ENCODE peak calls at places on chromosomes 7 and 10, in seven cellular contexts. One of them, this sample, is unnamed.

GRCh38 chr7:47601119-47601880 is 19.4 kb upstream of the TNS3 start:
- DNase-seq in neuronal stem cell: no peak
- DNase-seq in OCI-LY7: peak; percentile 82
- DNase-seq in suprapubic skin: no peak
- DNase-seq in CD8-positive, alpha-beta T cell: no peak
- DNase-seq in testis: no peak
- DNase-seq in neural progenitor cell: no peak
- DNase-seq in this sample: no peak

GRCh38 chr10:21531164-21531563 is 2.9 kb upstream of the MLLT10 start:
- DNase-seq in neuronal stem cell: no peak
- DNase-seq in OCI-LY7: no peak
- DNase-seq in suprapubic skin: no peak
- DNase-seq in CD8-positive, alpha-beta T cell: no peak
- DNase-seq in testis: no peak
- DNase-seq in neural progenitor cell: no peak
- DNase-seq in this sample: no peak

GRCh38 chr7:35035511-35035921 is 1.8 kb downstream of the DPY19L1 start:
- DNase-seq in neuronal stem cell: no peak
- DNase-seq in OCI-LY7: peak; percentile 54
- DNase-seq in suprapubic skin: no peak
- DNase-seq in CD8-positive, alpha-beta T cell: peak; percentile 37
- DNase-seq in testis: peak; percentile 29
- DNase-seq in neural progenitor cell: peak; percentile 68
- DNase-seq in this sample: no peak

GRCh38 chr10:67664936-67665335 is 31.1 kb downstream of the CTNNA3 start:
- DNase-seq in neuronal stem cell: no peak
- DNase-seq in OCI-LY7: no peak
- DNase-seq in suprapubic skin: no peak
- DNase-seq in CD8-positive, alpha-beta T cell: no peak
- DNase-seq in testis: no peak
- DNase-seq in neural progenitor cell: no peak
- DNase-seq in this sample: no peak

GRCh38 chr7:47458057-47458456 is 123.9 kb downstream of the TNS3 start:
- DNase-seq in neuronal stem cell: no peak
- DNase-seq in OCI-LY7: no peak
- DNase-seq in suprapubic skin: no peak
- DNase-seq in CD8-positive, alpha-beta T cell: no peak
- DNase-seq in testis: peak; percentile 78
- DNase-seq in neural progenitor cell: no peak
- DNase-seq in this sample: no peak

GRCh38 chr10:18000601-18001000 is 48.9 kb downstream of the SLC39A12 start:
- DNase-seq in neuronal stem cell: no peak
- DNase-seq in OCI-LY7: no peak
- DNase-seq in suprapubic skin: no peak
- DNase-seq in CD8-positive, alpha-beta T cell: no peak
- DNase-seq in testis: no peak
- DNase-seq in neural progenitor cell: no peak
- DNase-seq in this sample: no peak

GRCh38 chr10:15216700-15217099 is 48.2 kb upstream of the NMT2 start:
- DNase-seq in neuronal stem cell: no peak
- DNase-seq in OCI-LY7: no peak
- DNase-seq in suprapubic skin: no peak
- DNase-seq in CD8-positive, alpha-beta T cell: no peak
- DNase-seq in testis: no peak
- DNase-seq in neural progenitor cell: no peak
- DNase-seq in this sample: no peak

GRCh38 chr10:117536862-117537435 is 5.6 kb upstream of the EMX2 start:
- DNase-seq in neuronal stem cell: no peak
- DNase-seq in OCI-LY7: no peak
- DNase-seq in suprapubic skin: no peak
- DNase-seq in CD8-positive, alpha-beta T cell: no peak
- DNase-seq in testis: no peak
- DNase-seq in neural progenitor cell: peak; percentile 75
- DNase-seq in this sample: no peak

GRCh38 chr10:101961591-101962498 is 94.1 kb downstream of the ARMH3 start:
- DNase-seq in neuronal stem cell: no peak
- DNase-seq in OCI-LY7: no peak
- DNase-seq in suprapubic skin: no peak
- DNase-seq in CD8-positive, alpha-beta T cell: no peak
- DNase-seq in testis: peak; percentile 90
- DNase-seq in neural progenitor cell: no peak
- DNase-seq in this sample: peak; percentile 40

GRCh38 chr10:119575506-119575905 is 21.3 kb downstream of the TIAL1 start:
- DNase-seq in neuronal stem cell: no peak
- DNase-seq in OCI-LY7: no peak
- DNase-seq in suprapubic skin: no peak
- DNase-seq in CD8-positive, alpha-beta T cell: peak; percentile 24
- DNase-seq in testis: no peak
- DNase-seq in neural progenitor cell: no peak
- DNase-seq in this sample: no peak

GRCh38 chr10:110872145-110872983 is 636 bp downstream of the PDCD4 start:
- DNase-seq in neuronal stem cell: peak; percentile 88
- DNase-seq in OCI-LY7: peak; percentile 88
- DNase-seq in suprapubic skin: peak; percentile 88
- DNase-seq in CD8-positive, alpha-beta T cell: peak; percentile 82
- DNase-seq in testis: peak; percentile 77
- DNase-seq in neural progenitor cell: peak; percentile 93
- DNase-seq in this sample: peak; percentile 87

GRCh38 chr7:116569737-116570136 is 44.9 kb downstream of the CAV1 start:
- DNase-seq in neuronal stem cell: no peak
- DNase-seq in OCI-LY7: no peak
- DNase-seq in suprapubic skin: no peak
- DNase-seq in CD8-positive, alpha-beta T cell: no peak
- DNase-seq in testis: no peak
- DNase-seq in neural progenitor cell: no peak
- DNase-seq in this sample: no peak

GRCh38 chr7:95905165-95905564 is 132.8 kb downstream of the DYNC1I1 start:
- DNase-seq in neuronal stem cell: no peak
- DNase-seq in OCI-LY7: no peak
- DNase-seq in suprapubic skin: no peak
- DNase-seq in CD8-positive, alpha-beta T cell: no peak
- DNase-seq in testis: no peak
- DNase-seq in neural progenitor cell: peak; percentile 52
- DNase-seq in this sample: no peak

GRCh38 chr10:43816351-43817321 is 168.0 kb upstream of the ZNF32 start:
- DNase-seq in neuronal stem cell: no peak
- DNase-seq in OCI-LY7: peak; percentile 51
- DNase-seq in suprapubic skin: no peak
- DNase-seq in CD8-positive, alpha-beta T cell: peak; percentile 77
- DNase-seq in testis: no peak
- DNase-seq in neural progenitor cell: no peak
- DNase-seq in this sample: no peak

GRCh38 chr7:76294344-76295024 is 8.0 kb upstream of the HSPB1 start:
- DNase-seq in neuronal stem cell: no peak
- DNase-seq in OCI-LY7: peak; percentile 55
- DNase-seq in suprapubic skin: peak; percentile 97
- DNase-seq in CD8-positive, alpha-beta T cell: no peak
- DNase-seq in testis: peak; percentile 96
- DNase-seq in neural progenitor cell: peak; percentile 35
- DNase-seq in this sample: peak; percentile 99

GRCh38 chr10:104329754-104330153 is 8.5 kb downstream of the ITPRIP start:
- DNase-seq in neuronal stem cell: no peak
- DNase-seq in OCI-LY7: no peak
- DNase-seq in suprapubic skin: peak; percentile 57
- DNase-seq in CD8-positive, alpha-beta T cell: no peak
- DNase-seq in testis: no peak
- DNase-seq in neural progenitor cell: no peak
- DNase-seq in this sample: no peak

GRCh38 chr7:100572281-100572948 is 1.3 kb downstream of the SAP25 start:
- DNase-seq in neuronal stem cell: no peak
- DNase-seq in OCI-LY7: no peak
- DNase-seq in suprapubic skin: no peak
- DNase-seq in CD8-positive, alpha-beta T cell: no peak
- DNase-seq in testis: no peak
- DNase-seq in neural progenitor cell: no peak
- DNase-seq in this sample: peak; percentile 15

GRCh38 chr10:96585726-96586418 is 940 bp downstream of the TM9SF3 start:
- DNase-seq in neuronal stem cell: no peak
- DNase-seq in OCI-LY7: peak; percentile 50
- DNase-seq in suprapubic skin: no peak
- DNase-seq in CD8-positive, alpha-beta T cell: peak; percentile 28
- DNase-seq in testis: no peak
- DNase-seq in neural progenitor cell: peak; percentile 10
- DNase-seq in this sample: no peak

GRCh38 chr10:83764681-83765080 is 374.6 kb upstream of the GHITM start:
- DNase-seq in neuronal stem cell: no peak
- DNase-seq in OCI-LY7: no peak
- DNase-seq in suprapubic skin: no peak
- DNase-seq in CD8-positive, alpha-beta T cell: no peak
- DNase-seq in testis: no peak
- DNase-seq in neural progenitor cell: peak; percentile 33
- DNase-seq in this sample: no peak

GRCh38 chr10:83760142-83760541 is 379.2 kb upstream of the GHITM start:
- DNase-seq in neuronal stem cell: no peak
- DNase-seq in OCI-LY7: no peak
- DNase-seq in suprapubic skin: no peak
- DNase-seq in CD8-positive, alpha-beta T cell: no peak
- DNase-seq in testis: no peak
- DNase-seq in neural progenitor cell: no peak
- DNase-seq in this sample: no peak

GRCh38 chr10:83769421-83769820 is 369.9 kb upstream of the GHITM start:
- DNase-seq in neuronal stem cell: no peak
- DNase-seq in OCI-LY7: no peak
- DNase-seq in suprapubic skin: no peak
- DNase-seq in CD8-positive, alpha-beta T cell: no peak
- DNase-seq in testis: no peak
- DNase-seq in neural progenitor cell: peak; percentile 35
- DNase-seq in this sample: no peak

GRCh38 chr10:83765711-83766110 is 373.6 kb upstream of the GHITM start:
- DNase-seq in neuronal stem cell: no peak
- DNase-seq in OCI-LY7: no peak
- DNase-seq in suprapubic skin: no peak
- DNase-seq in CD8-positive, alpha-beta T cell: no peak
- DNase-seq in testis: no peak
- DNase-seq in neural progenitor cell: no peak
- DNase-seq in this sample: no peak
- H3K9me3 ChIP-seq in neuronal stem cell: no peaks in the 10 kb centered on the region
- H3K9me3 ChIP-seq in OCI-LY7: no peaks in the 10 kb centered on the region
- H3K9me3 ChIP-seq in suprapubic skin: no peaks in the 10 kb centered on the region
- H3K9me3 ChIP-seq in CD8-positive, alpha-beta T cell: no peaks in the 10 kb centered on the region
- H3K9me3 ChIP-seq in testis: no peaks in the 10 kb centered on the region
- H3K9me3 ChIP-seq in neural progenitor cell: no peaks in the 10 kb centered on the region
- H3K9me3 ChIP-seq in this sample: no peaks in the 10 kb centered on the region

DNA sequence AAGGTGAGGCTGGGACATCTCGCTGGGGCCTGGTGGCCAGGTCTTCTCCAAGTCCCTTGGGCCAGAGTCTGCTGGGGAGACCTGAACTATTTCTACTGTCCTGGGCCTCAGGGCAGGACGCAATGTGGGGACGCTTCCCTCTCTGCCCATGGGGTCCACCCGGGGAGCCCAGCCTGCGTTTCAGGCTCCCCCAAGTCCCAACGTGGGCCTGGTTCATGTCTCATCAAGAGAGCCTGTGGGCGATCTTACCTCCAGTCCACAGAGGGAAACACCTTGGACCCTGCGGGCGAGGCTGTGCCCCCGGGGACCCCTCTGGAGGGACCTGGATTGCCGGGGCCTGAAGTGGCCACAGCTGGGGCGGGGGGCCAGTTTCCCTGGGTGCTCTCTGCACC is 91.7 kb downstream of the DNAJB6 start:
- DNase-seq in neuronal stem cell: no peak
- DNase-seq in OCI-LY7: no peak
- DNase-seq in suprapubic skin: no peak
- DNase-seq in CD8-positive, alpha-beta T cell: no peak
- DNase-seq in testis: no peak
- DNase-seq in neural progenitor cell: no peak
- DNase-seq in this sample: peak; percentile 39
- H3K27ac ChIP-seq in neuronal stem cell: no peak overlapping the region
- H3K27ac ChIP-seq in OCI-LY7: no peak overlapping the region
- H3K27ac ChIP-seq in suprapubic skin: no peak overlapping the region
- H3K27ac ChIP-seq in CD8-positive, alpha-beta T cell: no peak overlapping the region
- H3K27ac ChIP-seq in testis: no peak overlapping the region
- H3K27ac ChIP-seq in neural progenitor cell: no peak overlapping the region
- H3K27ac ChIP-seq in this sample: no peak overlapping the region

GRCh38 chr7:43643842-43644241 is 60.9 kb downstream of the STK17A start:
- DNase-seq in neuronal stem cell: no peak
- DNase-seq in OCI-LY7: no peak
- DNase-seq in suprapubic skin: no peak
- DNase-seq in CD8-positive, alpha-beta T cell: no peak
- DNase-seq in testis: no peak
- DNase-seq in neural progenitor cell: no peak
- DNase-seq in this sample: no peak

GRCh38 chr7:43646603-43647313 is 63.9 kb downstream of the STK17A start:
- DNase-seq in neuronal stem cell: no peak
- DNase-seq in OCI-LY7: peak; percentile 13
- DNase-seq in suprapubic skin: no peak
- DNase-seq in CD8-positive, alpha-beta T cell: no peak
- DNase-seq in testis: no peak
- DNase-seq in neural progenitor cell: no peak
- DNase-seq in this sample: no peak

GRCh38 chr7:43647772-43648643 is 65.1 kb downstream of the STK17A start:
- DNase-seq in neuronal stem cell: no peak
- DNase-seq in OCI-LY7: peak; percentile 57
- DNase-seq in suprapubic skin: peak; percentile 81
- DNase-seq in CD8-positive, alpha-beta T cell: peak; percentile 58
- DNase-seq in testis: no peak
- DNase-seq in neural progenitor cell: no peak
- DNase-seq in this sample: peak; percentile 71

GRCh38 chr7:43647314-43647691 is 64.4 kb downstream of the STK17A start:
- DNase-seq in neuronal stem cell: peak; percentile 24
- DNase-seq in OCI-LY7: no peak
- DNase-seq in suprapubic skin: no peak
- DNase-seq in CD8-positive, alpha-beta T cell: no peak
- DNase-seq in testis: no peak
- DNase-seq in neural progenitor cell: peak; percentile 72
- DNase-seq in this sample: no peak

GRCh38 chr7:43645699-43646226 is 62.9 kb downstream of the STK17A start:
- DNase-seq in neuronal stem cell: no peak
- DNase-seq in OCI-LY7: peak; percentile 30
- DNase-seq in suprapubic skin: no peak
- DNase-seq in CD8-positive, alpha-beta T cell: no peak
- DNase-seq in testis: no peak
- DNase-seq in neural progenitor cell: no peak
- DNase-seq in this sample: no peak
- H3K4me1 ChIP-seq in neuronal stem cell: peaks cover 30% of the 10 kb centered on the region
- H3K4me1 ChIP-seq in OCI-LY7: peaks cover 64% of the 10 kb centered on the region
- H3K4me1 ChIP-seq in suprapubic skin: peaks cover 49% of the 10 kb centered on the region
- H3K4me1 ChIP-seq in CD8-positive, alpha-beta T cell: peaks cover 91% of the 10 kb centered on the region
- H3K4me1 ChIP-seq in testis: peaks cover 13% of the 10 kb centered on the region
- H3K4me1 ChIP-seq in neural progenitor cell: peaks cover 26% of the 10 kb centered on the region
- H3K4me1 ChIP-seq in this sample: no peaks in the 10 kb centered on the region

GRCh38 chr7:2030475-2031456 is 202.0 kb downstream of the MAD1L1 start:
- DNase-seq in neuronal stem cell: no peak
- DNase-seq in OCI-LY7: peak; percentile 65
- DNase-seq in suprapubic skin: peak; percentile 64
- DNase-seq in CD8-positive, alpha-beta T cell: peak; percentile 33
- DNase-seq in testis: no peak
- DNase-seq in neural progenitor cell: no peak
- DNase-seq in this sample: peak; percentile 29

GRCh38 chr7:2031496-2031895 is 201.2 kb downstream of the MAD1L1 start:
- DNase-seq in neuronal stem cell: no peak
- DNase-seq in OCI-LY7: peak; percentile 62
- DNase-seq in suprapubic skin: peak; percentile 45
- DNase-seq in CD8-positive, alpha-beta T cell: no peak
- DNase-seq in testis: no peak
- DNase-seq in neural progenitor cell: no peak
- DNase-seq in this sample: peak; percentile 35

GRCh38 chr7:2029211-2029905 is 203.4 kb downstream of the MAD1L1 start:
- DNase-seq in neuronal stem cell: no peak
- DNase-seq in OCI-LY7: no peak
- DNase-seq in suprapubic skin: peak; percentile 65
- DNase-seq in CD8-positive, alpha-beta T cell: no peak
- DNase-seq in testis: no peak
- DNase-seq in neural progenitor cell: no peak
- DNase-seq in this sample: peak; percentile 6

GRCh38 chr7:2029936-2030335 is 202.8 kb downstream of the MAD1L1 start:
- DNase-seq in neuronal stem cell: no peak
- DNase-seq in OCI-LY7: no peak
- DNase-seq in suprapubic skin: peak; percentile 64
- DNase-seq in CD8-positive, alpha-beta T cell: no peak
- DNase-seq in testis: no peak
- DNase-seq in neural progenitor cell: no peak
- DNase-seq in this sample: peak; percentile 43

GRCh38 chr7:2028733-2029132 is 204.0 kb downstream of the MAD1L1 start:
- DNase-seq in neuronal stem cell: no peak
- DNase-seq in OCI-LY7: no peak
- DNase-seq in suprapubic skin: peak; percentile 28
- DNase-seq in CD8-positive, alpha-beta T cell: no peak
- DNase-seq in testis: no peak
- DNase-seq in neural progenitor cell: no peak
- DNase-seq in this sample: no peak
- H3K9me3 ChIP-seq in neuronal stem cell: peaks cover 31% of the 10 kb centered on the region
- H3K9me3 ChIP-seq in OCI-LY7: peaks cover 33% of the 10 kb centered on the region
- H3K9me3 ChIP-seq in suprapubic skin: peaks cover 19% of the 10 kb centered on the region
- H3K9me3 ChIP-seq in CD8-positive, alpha-beta T cell: peaks cover 8% of the 10 kb centered on the region
- H3K9me3 ChIP-seq in testis: no peaks in the 10 kb centered on the region
- H3K9me3 ChIP-seq in neural progenitor cell: peaks cover 15% of the 10 kb centered on the region
- H3K9me3 ChIP-seq in this sample: no peaks in the 10 kb centered on the region

This sample was measured in pancreas.